ENCODE peak calls at places on chromosomes 5 and 9, in six cellular contexts. One of them, this sample, is unnamed.

GRCh38 chr9:19192213-19193028 is 38.1 kb upstream of the DENND4C start:
- DNase-seq in right lobe of liver: no peak
- DNase-seq in sigmoid colon: no peak
- DNase-seq in spleen: no peak
- DNase-seq in stomach: no peak
- DNase-seq in IMR-90: no peak
- DNase-seq in this sample: no peak

GRCh38 chr9:22354699-22355384 is 91.8 kb upstream of the DMRTA1 start:
- DNase-seq in sigmoid colon: no peak
- DNase-seq in spleen: no peak
- DNase-seq in stomach: no peak
- DNase-seq in IMR-90: no peak
- DNase-seq in right lobe of liver: no peak
- DNase-seq in this sample: no peak

GRCh38 chr9:20921362-20921761 is 110.1 kb downstream of the HACD4 start:
- DNase-seq in right lobe of liver: no peak
- DNase-seq in IMR-90: peak; percentile 14
- DNase-seq in sigmoid colon: no peak
- DNase-seq in stomach: no peak
- DNase-seq in spleen: no peak
- DNase-seq in this sample: no peak

GRCh38 chr9:92712767-92713166 is 42.8 kb upstream of the IPPK start:
- DNase-seq in spleen: no peak
- DNase-seq in sigmoid colon: no peak
- DNase-seq in IMR-90: no peak
- DNase-seq in stomach: no peak
- DNase-seq in right lobe of liver: no peak
- DNase-seq in this sample: no peak

GRCh38 chr9:124450241-124450924 is at the start of gene ADGRD2:
- DNase-seq in spleen: peak; percentile 67
- DNase-seq in sigmoid colon: no peak
- DNase-seq in right lobe of liver: peak; percentile 55
- DNase-seq in stomach: no peak
- DNase-seq in IMR-90: peak; percentile 4
- DNase-seq in this sample: peak; percentile 25

GRCh38 chr9:69674741-69675438 is 2.7 kb upstream of the APBA1 start:
- DNase-seq in stomach: no peak
- DNase-seq in spleen: no peak
- DNase-seq in sigmoid colon: no peak
- DNase-seq in IMR-90: peak; percentile 94
- DNase-seq in right lobe of liver: no peak
- DNase-seq in this sample: no peak

GRCh38 chr9:96448546-96449170 is 1.3 kb upstream of the HABP4 start:
- DNase-seq in right lobe of liver: no peak
- DNase-seq in sigmoid colon: no peak
- DNase-seq in spleen: no peak
- DNase-seq in stomach: no peak
- DNase-seq in IMR-90: no peak
- DNase-seq in this sample: no peak

GRCh38 chr9:132372177-132373095 is 17.6 kb upstream of the SETX start:
- DNase-seq in sigmoid colon: peak; percentile 78
- DNase-seq in IMR-90: peak; percentile 36
- DNase-seq in right lobe of liver: peak; percentile 65
- DNase-seq in stomach: peak; percentile 34
- DNase-seq in spleen: peak; percentile 81
- DNase-seq in this sample: peak; percentile 13

GRCh38 chr9:131841765-131842318 is 102.0 kb upstream of the RAPGEF1 start:
- DNase-seq in sigmoid colon: no peak
- DNase-seq in right lobe of liver: peak; percentile 35
- DNase-seq in spleen: no peak
- DNase-seq in stomach: no peak
- DNase-seq in IMR-90: no peak
- DNase-seq in this sample: no peak

GRCh38 chr5:109409061-109409843 is 522 bp downstream of the PJA2 start:
- DNase-seq in spleen: peak; percentile 95
- DNase-seq in stomach: peak; percentile 65
- DNase-seq in IMR-90: peak; percentile 80
- DNase-seq in sigmoid colon: peak; percentile 89
- DNase-seq in right lobe of liver: peak; percentile 84
- DNase-seq in this sample: peak; percentile 88

GRCh38 chr5:150129813-150130492 is 25.7 kb downstream of the PDGFRB start:
- DNase-seq in IMR-90: peak; percentile 78
- DNase-seq in right lobe of liver: peak; percentile 86
- DNase-seq in sigmoid colon: peak; percentile 91
- DNase-seq in spleen: no peak
- DNase-seq in stomach: peak; percentile 78
- DNase-seq in this sample: peak; percentile 76

DNA sequence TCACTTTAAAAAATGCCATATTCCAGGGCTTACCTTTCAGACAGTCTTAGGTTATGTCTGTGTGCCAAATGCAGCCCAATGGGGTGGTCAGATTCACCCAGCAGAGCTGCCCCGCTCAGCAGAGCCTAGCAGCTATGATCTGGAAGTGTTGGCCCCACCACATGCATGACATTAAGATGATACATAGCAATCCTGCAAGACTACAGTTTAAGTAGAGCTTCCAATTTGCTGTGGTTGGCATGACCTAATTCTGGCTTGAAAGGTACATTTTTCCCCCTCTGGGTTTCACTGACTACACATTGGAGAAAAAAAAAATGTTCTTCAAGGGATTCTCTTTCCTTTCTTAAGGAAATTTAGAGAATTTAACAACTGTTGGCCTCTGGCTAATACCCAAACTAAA is 22.5 kb downstream of the MEF2C start:
- DNase-seq in IMR-90: peak; percentile 27
- DNase-seq in spleen: no peak
- DNase-seq in right lobe of liver: no peak
- DNase-seq in sigmoid colon: no peak
- DNase-seq in stomach: no peak
- DNase-seq in this sample: no peak
- TF ChIP-seq POLR2A in IMR-90: no peak
- TF ChIP-seq POLR2A in spleen: no peak
- TF ChIP-seq POLR2A in right lobe of liver: no peak
- TF ChIP-seq POLR2A in sigmoid colon: no peak
- TF ChIP-seq POLR2A in stomach: no peak
- TF ChIP-seq POLR2A in this sample: no peak

GRCh38 chr5:93053825-93054224 is 527.2 kb downstream of the NR2F1-AS1 start:
- DNase-seq in spleen: no peak
- DNase-seq in right lobe of liver: no peak
- DNase-seq in sigmoid colon: no peak
- DNase-seq in IMR-90: peak; percentile 83
- DNase-seq in stomach: no peak
- DNase-seq in this sample: no peak
- TF ChIP-seq POLR2A in spleen: no peak
- TF ChIP-seq POLR2A in right lobe of liver: no peak
- TF ChIP-seq POLR2A in sigmoid colon: no peak
- TF ChIP-seq POLR2A in IMR-90: no peak
- TF ChIP-seq POLR2A in stomach: no peak
- TF ChIP-seq POLR2A in this sample: no peak

DNA sequence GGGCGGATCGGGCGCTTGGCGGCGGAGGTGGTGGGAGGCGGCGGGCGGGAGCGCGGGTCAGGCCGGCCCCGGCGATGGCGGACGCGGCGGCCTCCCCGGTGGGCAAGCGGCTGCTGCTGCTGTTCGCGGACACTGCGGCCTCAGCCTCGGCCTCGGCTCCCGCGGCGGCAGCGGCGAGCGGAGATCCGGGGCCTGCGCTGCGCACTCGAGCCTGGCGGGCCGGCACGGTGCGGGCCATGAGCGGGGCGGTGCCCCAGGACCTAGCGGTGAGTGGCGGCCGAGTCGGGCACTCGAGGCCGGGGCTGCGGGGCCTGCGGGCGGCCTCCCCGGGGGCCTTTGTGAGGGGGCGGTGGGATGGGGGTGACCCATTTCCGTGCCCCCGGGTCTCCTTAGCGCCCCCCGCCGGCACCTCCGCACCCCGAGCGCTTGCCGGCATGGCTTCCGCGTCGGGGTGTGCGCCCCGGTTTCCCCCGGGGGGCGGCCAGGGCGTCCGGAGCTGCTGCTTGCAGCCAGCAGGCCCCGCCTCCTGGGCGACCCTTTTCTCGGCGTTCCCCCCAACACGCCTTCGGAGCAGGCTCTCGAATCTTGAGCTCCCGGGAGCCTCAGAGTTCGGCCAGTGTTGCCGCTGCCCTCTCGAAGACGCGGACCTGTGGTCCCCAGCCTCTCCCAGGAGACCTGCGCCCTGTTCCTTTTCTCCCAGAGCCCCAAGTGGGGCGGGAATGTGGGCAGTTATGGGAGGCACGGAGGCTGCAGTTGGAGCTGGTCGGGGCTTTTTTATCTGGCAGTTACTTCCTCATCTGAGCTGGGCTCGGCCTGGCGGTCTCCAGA is 451 bp downstream of the KDM3B start:
- DNase-seq in sigmoid colon: peak; percentile 80
- DNase-seq in spleen: peak; percentile 94
- DNase-seq in right lobe of liver: peak; percentile 78
- DNase-seq in IMR-90: peak; percentile 47
- DNase-seq in stomach: peak; percentile 78
- DNase-seq in this sample: peak; percentile 84
- TF ChIP-seq POLR2A in sigmoid colon: peak; percentile 57
- TF ChIP-seq POLR2A in spleen: no peak
- TF ChIP-seq POLR2A in right lobe of liver: peak; percentile 43
- TF ChIP-seq POLR2A in IMR-90: peak; percentile 31
- TF ChIP-seq POLR2A in stomach: no peak
- TF ChIP-seq POLR2A in this sample: peak; percentile 56

GRCh38 chr9:127785933-127786772 is at the start of gene CDK9:
- DNase-seq in spleen: peak; percentile 97
- DNase-seq in IMR-90: peak; percentile 81
- DNase-seq in sigmoid colon: peak; percentile 96
- DNase-seq in stomach: peak; percentile 93
- DNase-seq in right lobe of liver: peak; percentile 94
- DNase-seq in this sample: peak; percentile 96

GRCh38 chr9:127783111-127783621 is 2.7 kb upstream of the CDK9 start:
- DNase-seq in spleen: peak; percentile 96
- DNase-seq in IMR-90: no peak
- DNase-seq in right lobe of liver: peak; percentile 73
- DNase-seq in stomach: peak; percentile 57
- DNase-seq in sigmoid colon: peak; percentile 77
- DNase-seq in this sample: peak; percentile 31

GRCh38 chr9:127786773-127787123 is 914 bp downstream of the CDK9 start:
- DNase-seq in stomach: no peak
- DNase-seq in IMR-90: no peak
- DNase-seq in sigmoid colon: no peak
- DNase-seq in spleen: no peak
- DNase-seq in right lobe of liver: no peak
- DNase-seq in this sample: peak; percentile 53

GRCh38 chr9:127783644-127784043 is 2.2 kb upstream of the CDK9 start:
- DNase-seq in stomach: no peak
- DNase-seq in right lobe of liver: no peak
- DNase-seq in sigmoid colon: no peak
- DNase-seq in IMR-90: no peak
- DNase-seq in spleen: no peak
- DNase-seq in this sample: no peak

DNA sequence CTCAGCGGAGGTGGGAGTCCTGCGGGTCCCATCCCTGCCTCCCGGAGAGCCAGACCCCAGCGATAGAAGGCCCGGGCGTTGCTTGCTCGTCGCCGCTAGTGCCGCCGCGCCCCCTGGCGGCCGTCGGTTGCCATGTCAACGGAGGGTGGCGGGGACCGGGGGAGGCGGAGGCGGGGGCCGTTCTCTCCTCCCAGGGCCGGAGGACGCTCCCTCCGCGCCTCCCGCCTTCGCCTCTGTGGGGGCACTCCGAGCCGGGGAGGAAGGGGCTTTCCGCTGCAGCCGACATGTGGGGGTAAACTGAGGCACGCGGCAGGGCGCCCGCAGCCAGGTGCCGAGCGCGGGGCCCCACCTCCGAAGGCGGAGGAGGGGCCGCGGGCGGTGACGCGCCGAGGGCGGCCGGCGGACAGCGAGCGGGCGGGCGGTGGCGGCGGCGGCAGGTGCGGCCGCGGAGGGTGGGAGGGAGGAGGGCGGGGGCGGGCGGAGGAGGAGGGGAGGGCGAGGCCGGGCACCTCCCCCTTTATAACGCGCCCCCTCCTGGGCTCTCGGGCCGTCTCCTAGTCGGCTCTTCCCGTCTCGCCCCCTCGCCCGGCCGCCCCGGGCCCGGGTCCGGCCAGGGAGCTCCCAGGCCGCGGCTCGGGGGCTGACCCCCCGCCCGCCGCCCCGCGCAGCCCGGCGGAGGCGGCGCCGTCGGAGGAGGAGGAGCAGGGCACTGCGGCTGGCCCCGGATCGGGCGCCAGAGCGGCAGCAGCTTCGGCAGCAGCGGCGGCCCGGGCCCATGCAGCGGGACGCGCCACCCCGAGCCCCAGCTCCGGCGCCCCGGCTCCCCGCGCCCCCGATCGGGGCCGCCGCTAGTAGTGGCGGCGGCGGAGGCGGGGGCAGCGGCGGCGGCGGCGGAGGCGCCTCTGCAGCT is 556 bp upstream of the CDK9 start:
- DNase-seq in IMR-90: peak; percentile 64
- DNase-seq in spleen: peak; percentile 99
- DNase-seq in sigmoid colon: peak; percentile 95
- DNase-seq in stomach: peak; percentile 91
- DNase-seq in right lobe of liver: peak; percentile 92
- DNase-seq in this sample: peak; percentile 94
- TF ChIP-seq POLR2A in IMR-90: no peak
- TF ChIP-seq POLR2A in spleen: no peak
- TF ChIP-seq POLR2A in sigmoid colon: no peak
- TF ChIP-seq POLR2A in stomach: no peak
- TF ChIP-seq POLR2A in right lobe of liver: no peak
- TF ChIP-seq POLR2A in this sample: peak; percentile 21

GRCh38 chr5:374631-375335 is 53.3 kb downstream of the AHRR start:
- DNase-seq in right lobe of liver: peak; percentile 40
- DNase-seq in stomach: no peak
- DNase-seq in spleen: peak; percentile 69
- DNase-seq in IMR-90: no peak
- DNase-seq in sigmoid colon: peak; percentile 53
- DNase-seq in this sample: no peak
- TF ChIP-seq POLR2A in right lobe of liver: no peak
- TF ChIP-seq POLR2A in stomach: no peak
- TF ChIP-seq POLR2A in spleen: no peak
- TF ChIP-seq POLR2A in IMR-90: peak; percentile 74
- TF ChIP-seq POLR2A in sigmoid colon: no peak
- TF ChIP-seq POLR2A in this sample: no peak

GRCh38 chr5:59276277-59276647 is 617.3 kb downstream of the PDE4D start:
- DNase-seq in IMR-90: no peak
- DNase-seq in right lobe of liver: no peak
- DNase-seq in sigmoid colon: no peak
- DNase-seq in spleen: no peak
- DNase-seq in stomach: no peak
- DNase-seq in this sample: no peak
- TF ChIP-seq POLR2A in IMR-90: no peak
- TF ChIP-seq POLR2A in right lobe of liver: no peak
- TF ChIP-seq POLR2A in sigmoid colon: no peak
- TF ChIP-seq POLR2A in spleen: no peak
- TF ChIP-seq POLR2A in stomach: no peak
- TF ChIP-seq POLR2A in this sample: no peak

This sample was measured in erythroblast.